ENCODE peak calls at places on chromosomes 5 and 9, in six cellular contexts. One of them, this sample, is unnamed. For H3K4me1, the result is how much of the 10 kb centered on the place peaks cover.

GRCh38 chr5:39005566-39006232 is 68.5 kb downstream of the RICTOR start:
- DNase-seq in psoas muscle: no peak
- DNase-seq in endodermal cell: no peak
- DNase-seq in astrocyte: no peak
- DNase-seq in fibroblast of lung: peak
- DNase-seq in tibial artery: no peak
- DNase-seq in this sample: no peak

GRCh38 chr5:125311743-125312142 is 565.3 kb upstream of the ZNF608 start:
- DNase-seq in psoas muscle: no peak
- DNase-seq in fibroblast of lung: peak
- DNase-seq in astrocyte: peak
- DNase-seq in tibial artery: no peak
- DNase-seq in endodermal cell: no peak
- DNase-seq in this sample: no peak

GRCh38 chr9:129880654-129881546 is 45.6 kb downstream of the USP20 start:
- DNase-seq in tibial artery: no peak
- DNase-seq in fibroblast of lung: peak
- DNase-seq in endodermal cell: no peak
- DNase-seq in psoas muscle: peak
- DNase-seq in astrocyte: no peak
- DNase-seq in this sample: no peak

GRCh38 chr5:79893485-79893884 is 97.6 kb downstream of the MTX3 start:
- DNase-seq in tibial artery: no peak
- DNase-seq in fibroblast of lung: no peak
- DNase-seq in psoas muscle: no peak
- DNase-seq in astrocyte: no peak
- DNase-seq in endodermal cell: no peak
- DNase-seq in this sample: no peak

GRCh38 chr9:19161257-19162025 is 34.1 kb upstream of the PLIN2 start:
- DNase-seq in astrocyte: peak
- DNase-seq in tibial artery: peak
- DNase-seq in endodermal cell: no peak
- DNase-seq in psoas muscle: no peak
- DNase-seq in fibroblast of lung: peak
- DNase-seq in this sample: no peak

GRCh38 chr9:6126377-6126776 is 89.2 kb upstream of the IL33 start:
- DNase-seq in fibroblast of lung: no peak
- DNase-seq in tibial artery: no peak
- DNase-seq in astrocyte: no peak
- DNase-seq in psoas muscle: no peak
- DNase-seq in endodermal cell: peak
- DNase-seq in this sample: no peak

GRCh38 chr9:98284754-98285153 is 29.3 kb upstream of the TBC1D2 start:
- DNase-seq in endodermal cell: peak
- DNase-seq in psoas muscle: no peak
- DNase-seq in fibroblast of lung: no peak
- DNase-seq in astrocyte: no peak
- DNase-seq in tibial artery: no peak
- DNase-seq in this sample: no peak

GRCh38 chr5:1300581-1301083 is 5.8 kb upstream of the TERT start:
- DNase-seq in tibial artery: no peak
- DNase-seq in fibroblast of lung: no peak
- DNase-seq in endodermal cell: peak
- DNase-seq in psoas muscle: peak
- DNase-seq in astrocyte: no peak
- DNase-seq in this sample: peak

GRCh38 chr5:1633605-1634336 is 110.0 kb upstream of the LPCAT1 start:
- DNase-seq in endodermal cell: peak
- DNase-seq in fibroblast of lung: peak
- DNase-seq in tibial artery: peak
- DNase-seq in psoas muscle: peak
- DNase-seq in astrocyte: peak
- DNase-seq in this sample: peak

GRCh38 chr5:16464664-16465543 is 696 bp downstream of the ZNF622 start:
- DNase-seq in tibial artery: no peak
- DNase-seq in psoas muscle: peak
- DNase-seq in astrocyte: peak
- DNase-seq in endodermal cell: peak
- DNase-seq in fibroblast of lung: peak
- DNase-seq in this sample: peak

GRCh38 chr5:125455041-125455440 is 708.6 kb upstream of the ZNF608 start:
- DNase-seq in tibial artery: no peak
- DNase-seq in astrocyte: peak
- DNase-seq in endodermal cell: no peak
- DNase-seq in fibroblast of lung: peak
- DNase-seq in psoas muscle: no peak
- DNase-seq in this sample: no peak

GRCh38 chr5:152379331-152379730 is 25.7 kb downstream of the NMUR2 start:
- DNase-seq in tibial artery: no peak
- DNase-seq in astrocyte: no peak
- DNase-seq in psoas muscle: no peak
- DNase-seq in fibroblast of lung: peak
- DNase-seq in endodermal cell: no peak
- DNase-seq in this sample: no peak

GRCh38 chr9:128729766-128730517 is 6.0 kb upstream of the ZDHHC12 start:
- DNase-seq in psoas muscle: no peak
- DNase-seq in endodermal cell: peak
- DNase-seq in astrocyte: no peak
- DNase-seq in fibroblast of lung: no peak
- DNase-seq in tibial artery: no peak
- DNase-seq in this sample: no peak

GRCh38 chr5:8525835-8526234 is 656.9 kb downstream of the MTRR start:
- DNase-seq in endodermal cell: no peak
- DNase-seq in psoas muscle: no peak
- DNase-seq in fibroblast of lung: no peak
- DNase-seq in tibial artery: no peak
- DNase-seq in astrocyte: no peak
- DNase-seq in this sample: no peak

GRCh38 chr5:158873115-158873514 is 226.6 kb downstream of the EBF1 start:
- DNase-seq in psoas muscle: no peak
- DNase-seq in tibial artery: no peak
- DNase-seq in fibroblast of lung: no peak
- DNase-seq in astrocyte: no peak
- DNase-seq in endodermal cell: no peak
- DNase-seq in this sample: no peak
- H3K4me1 ChIP-seq in psoas muscle: under half
- H3K4me1 ChIP-seq in tibial artery: under half
- H3K4me1 ChIP-seq in fibroblast of lung: under half
- H3K4me1 ChIP-seq in astrocyte: under half
- H3K4me1 ChIP-seq in endodermal cell: under half
- H3K4me1 ChIP-seq in this sample: under half

GRCh38 chr5:137320056-137321045 is 178.8 kb downstream of the SPOCK1 start:
- DNase-seq in psoas muscle: no peak
- DNase-seq in tibial artery: no peak
- DNase-seq in fibroblast of lung: peak
- DNase-seq in astrocyte: peak
- DNase-seq in endodermal cell: peak
- DNase-seq in this sample: no peak
- TF ChIP-seq CTCF in psoas muscle: peak
- TF ChIP-seq CTCF in tibial artery: peak
- TF ChIP-seq CTCF in fibroblast of lung: peak
- TF ChIP-seq CTCF in astrocyte: peak
- TF ChIP-seq CTCF in endodermal cell: peak
- TF ChIP-seq CTCF in this sample: peak

DNA sequence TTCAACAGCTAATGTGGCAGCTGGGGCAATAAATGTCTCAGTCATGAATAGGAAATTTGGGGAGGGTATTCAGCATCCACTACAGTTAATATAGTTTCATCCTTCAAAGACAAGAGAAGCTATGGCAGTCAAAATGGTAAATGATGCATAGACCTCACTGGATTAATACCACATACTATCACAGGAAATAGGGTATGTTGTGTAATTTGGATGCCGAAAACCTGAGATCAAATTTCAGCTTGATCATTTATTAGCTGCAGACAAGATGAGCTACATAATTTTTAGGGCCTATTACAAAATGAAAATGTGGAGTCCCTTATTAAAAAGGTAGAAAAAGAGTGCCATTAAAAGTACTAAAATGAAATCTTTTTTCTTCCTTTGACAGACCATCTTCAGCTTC is 112.6 kb upstream of the MTAP start:
- DNase-seq in astrocyte: peak
- DNase-seq in fibroblast of lung: no peak
- DNase-seq in psoas muscle: no peak
- DNase-seq in endodermal cell: no peak
- DNase-seq in tibial artery: no peak
- DNase-seq in this sample: no peak
- H3K4me1 ChIP-seq in astrocyte: half or more
- H3K4me1 ChIP-seq in fibroblast of lung: under half
- H3K4me1 ChIP-seq in psoas muscle: under half
- H3K4me1 ChIP-seq in endodermal cell: under half
- H3K4me1 ChIP-seq in tibial artery: under half
- H3K4me1 ChIP-seq in this sample: under half

GRCh38 chr5:132866342-132867045 is at the start of the genes GDF9 and UQCRQ:
- DNase-seq in psoas muscle: peak
- DNase-seq in endodermal cell: peak
- DNase-seq in fibroblast of lung: peak
- DNase-seq in astrocyte: peak
- DNase-seq in tibial artery: peak
- DNase-seq in this sample: peak
- TF ChIP-seq CTCF in psoas muscle: peak
- TF ChIP-seq CTCF in endodermal cell: no peak
- TF ChIP-seq CTCF in fibroblast of lung: peak
- TF ChIP-seq CTCF in astrocyte: peak
- TF ChIP-seq CTCF in tibial artery: no peak
- TF ChIP-seq CTCF in this sample: peak

GRCh38 chr9:127519301-127520166 is 68.2 kb downstream of the LRSAM1 start:
- DNase-seq in tibial artery: no peak
- DNase-seq in astrocyte: peak
- DNase-seq in endodermal cell: peak
- DNase-seq in psoas muscle: no peak
- DNase-seq in fibroblast of lung: peak
- DNase-seq in this sample: no peak
- H3K4me1 ChIP-seq in tibial artery: under half
- H3K4me1 ChIP-seq in astrocyte: half or more
- H3K4me1 ChIP-seq in endodermal cell: under half
- H3K4me1 ChIP-seq in psoas muscle: under half
- H3K4me1 ChIP-seq in fibroblast of lung: under half
- H3K4me1 ChIP-seq in this sample: under half

GRCh38 chr5:111165058-111165457 is 59.1 kb upstream of the CAMK4 start:
- DNase-seq in endodermal cell: peak
- DNase-seq in psoas muscle: no peak
- DNase-seq in tibial artery: no peak
- DNase-seq in fibroblast of lung: no peak
- DNase-seq in astrocyte: no peak
- DNase-seq in this sample: no peak

GRCh38 chr5:111163000-111163399 is 61.2 kb upstream of the CAMK4 start:
- DNase-seq in psoas muscle: no peak
- DNase-seq in astrocyte: no peak
- DNase-seq in tibial artery: no peak
- DNase-seq in fibroblast of lung: no peak
- DNase-seq in endodermal cell: no peak
- DNase-seq in this sample: no peak

GRCh38 chr5:111158105-111158744 is 66.0 kb upstream of the CAMK4 start:
- DNase-seq in psoas muscle: no peak
- DNase-seq in fibroblast of lung: peak
- DNase-seq in astrocyte: peak
- DNase-seq in tibial artery: peak
- DNase-seq in endodermal cell: peak
- DNase-seq in this sample: no peak

GRCh38 chr5:111159845-111160244 is 64.3 kb upstream of the CAMK4 start:
- DNase-seq in psoas muscle: no peak
- DNase-seq in tibial artery: no peak
- DNase-seq in endodermal cell: no peak
- DNase-seq in fibroblast of lung: no peak
- DNase-seq in astrocyte: no peak
- DNase-seq in this sample: no peak
- TF ChIP-seq CTCF in psoas muscle: no peak
- TF ChIP-seq CTCF in tibial artery: no peak
- TF ChIP-seq CTCF in endodermal cell: peak
- TF ChIP-seq CTCF in fibroblast of lung: peak
- TF ChIP-seq CTCF in astrocyte: no peak
- TF ChIP-seq CTCF in this sample: no peak

GRCh38 chr9:88533951-88534455 is 975 bp upstream of the NXNL2 start:
- DNase-seq in astrocyte: peak
- DNase-seq in endodermal cell: peak
- DNase-seq in fibroblast of lung: peak
- DNase-seq in tibial artery: peak
- DNase-seq in psoas muscle: no peak
- DNase-seq in this sample: peak

GRCh38 chr9:88530051-88530450 is 4.9 kb upstream of the NXNL2 start:
- DNase-seq in astrocyte: peak
- DNase-seq in psoas muscle: no peak
- DNase-seq in tibial artery: peak
- DNase-seq in fibroblast of lung: peak
- DNase-seq in endodermal cell: no peak
- DNase-seq in this sample: no peak

GRCh38 chr9:88532320-88532719 is 2.7 kb upstream of the NXNL2 start:
- DNase-seq in fibroblast of lung: peak
- DNase-seq in psoas muscle: peak
- DNase-seq in astrocyte: peak
- DNase-seq in endodermal cell: peak
- DNase-seq in tibial artery: peak
- DNase-seq in this sample: peak

GRCh38 chr9:88529496-88529895 is 5.5 kb upstream of the NXNL2 start:
- DNase-seq in fibroblast of lung: no peak
- DNase-seq in tibial artery: no peak
- DNase-seq in astrocyte: no peak
- DNase-seq in psoas muscle: no peak
- DNase-seq in endodermal cell: no peak
- DNase-seq in this sample: no peak

DNA sequence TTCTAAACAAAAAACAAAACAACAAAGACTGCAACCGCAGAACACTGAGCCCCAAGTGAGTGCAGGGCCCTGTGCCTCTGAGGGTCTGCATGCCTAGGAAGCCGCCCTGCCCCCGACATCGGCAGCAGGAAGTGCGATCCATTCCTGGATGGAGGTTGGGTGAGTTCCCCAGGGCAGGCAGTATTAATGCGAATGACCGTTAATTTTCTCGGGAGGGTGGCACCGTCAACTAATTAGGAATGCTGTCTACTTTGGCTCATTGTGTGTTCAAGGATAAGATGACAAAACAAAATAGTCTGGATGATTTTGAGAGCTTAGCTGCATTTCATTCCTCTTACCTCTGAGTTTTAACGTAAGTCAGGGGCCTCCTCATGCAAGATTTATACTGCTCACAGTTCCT is 3.1 kb upstream of the NXNL2 start:
- DNase-seq in fibroblast of lung: no peak
- DNase-seq in tibial artery: no peak
- DNase-seq in psoas muscle: no peak
- DNase-seq in astrocyte: peak
- DNase-seq in endodermal cell: peak
- DNase-seq in this sample: no peak
- H3K4me1 ChIP-seq in fibroblast of lung: under half
- H3K4me1 ChIP-seq in tibial artery: under half
- H3K4me1 ChIP-seq in psoas muscle: under half
- H3K4me1 ChIP-seq in astrocyte: half or more
- H3K4me1 ChIP-seq in endodermal cell: under half
- H3K4me1 ChIP-seq in this sample: under half